ENCODE peak calls at places on chromosomes 5 and 9, in six cellular contexts. One of them, this sample, is unnamed.

GRCh38 chr5:65749221-65749844 is 27.3 kb downstream of the NLN start:
- DNase-seq in GM12865: no peak
- DNase-seq in retina: no peak
- DNase-seq in iris pigment epithelial cell: no peak
- DNase-seq in HEK293T: no peak
- DNase-seq in activated effector memory CD4-positive, alpha-beta T cell treated with anti-CD3 and anti-CD28 coated beads, Interleukin-2, amount 50 U/mL, for 16 hours: no peak
- DNase-seq in this sample: no peak

GRCh38 chr5:141882594-141883183 is 4.5 kb upstream of the PCDH1 start:
- DNase-seq in retina: peak; percentile 83
- DNase-seq in iris pigment epithelial cell: no peak
- DNase-seq in GM12865: no peak
- DNase-seq in activated effector memory CD4-positive, alpha-beta T cell treated with anti-CD3 and anti-CD28 coated beads, Interleukin-2, amount 50 U/mL, for 16 hours: no peak
- DNase-seq in HEK293T: no peak
- DNase-seq in this sample: no peak

GRCh38 chr9:136144450-136144849 is 25.8 kb upstream of the TMEM250 start:
- DNase-seq in GM12865: no peak
- DNase-seq in HEK293T: no peak
- DNase-seq in activated effector memory CD4-positive, alpha-beta T cell treated with anti-CD3 and anti-CD28 coated beads, Interleukin-2, amount 50 U/mL, for 16 hours: no peak
- DNase-seq in iris pigment epithelial cell: no peak
- DNase-seq in retina: no peak
- DNase-seq in this sample: no peak

GRCh38 chr9:112925058-112925641 is 34.5 kb upstream of the SLC46A2 start:
- DNase-seq in GM12865: peak; percentile 51
- DNase-seq in retina: peak; percentile 57
- DNase-seq in iris pigment epithelial cell: peak; percentile 30
- DNase-seq in HEK293T: peak; percentile 41
- DNase-seq in activated effector memory CD4-positive, alpha-beta T cell treated with anti-CD3 and anti-CD28 coated beads, Interleukin-2, amount 50 U/mL, for 16 hours: no peak
- DNase-seq in this sample: peak; percentile 13

GRCh38 chr5:68316469-68316868 is 100.9 kb downstream of the PIK3R1 start:
- DNase-seq in HEK293T: no peak
- DNase-seq in iris pigment epithelial cell: no peak
- DNase-seq in retina: no peak
- DNase-seq in GM12865: no peak
- DNase-seq in activated effector memory CD4-positive, alpha-beta T cell treated with anti-CD3 and anti-CD28 coated beads, Interleukin-2, amount 50 U/mL, for 16 hours: no peak
- DNase-seq in this sample: no peak

GRCh38 chr5:177447066-177447610 is 524 bp downstream of the PRR7 start:
- DNase-seq in GM12865: peak; percentile 81
- DNase-seq in retina: peak; percentile 65
- DNase-seq in iris pigment epithelial cell: no peak
- DNase-seq in HEK293T: peak; percentile 63
- DNase-seq in activated effector memory CD4-positive, alpha-beta T cell treated with anti-CD3 and anti-CD28 coated beads, Interleukin-2, amount 50 U/mL, for 16 hours: peak; percentile 89
- DNase-seq in this sample: peak; percentile 36

GRCh38 chr5:121292664-121293063 is 559.0 kb upstream of the FTMT start:
- DNase-seq in iris pigment epithelial cell: no peak
- DNase-seq in retina: no peak
- DNase-seq in GM12865: no peak
- DNase-seq in activated effector memory CD4-positive, alpha-beta T cell treated with anti-CD3 and anti-CD28 coated beads, Interleukin-2, amount 50 U/mL, for 16 hours: no peak
- DNase-seq in HEK293T: no peak
- DNase-seq in this sample: peak; percentile 23

GRCh38 chr5:130166839-130167490 is 262.7 kb downstream of the CHSY3 start:
- DNase-seq in retina: no peak
- DNase-seq in iris pigment epithelial cell: no peak
- DNase-seq in GM12865: no peak
- DNase-seq in activated effector memory CD4-positive, alpha-beta T cell treated with anti-CD3 and anti-CD28 coated beads, Interleukin-2, amount 50 U/mL, for 16 hours: no peak
- DNase-seq in HEK293T: no peak
- DNase-seq in this sample: no peak

GRCh38 chr5:2200261-2200965 is 317.7 kb upstream of the IRX4 start:
- DNase-seq in retina: no peak
- DNase-seq in HEK293T: no peak
- DNase-seq in iris pigment epithelial cell: no peak
- DNase-seq in GM12865: no peak
- DNase-seq in activated effector memory CD4-positive, alpha-beta T cell treated with anti-CD3 and anti-CD28 coated beads, Interleukin-2, amount 50 U/mL, for 16 hours: no peak
- DNase-seq in this sample: no peak

GRCh38 chr5:137627293-137627692 is 108.6 kb downstream of the KLHL3 start:
- DNase-seq in activated effector memory CD4-positive, alpha-beta T cell treated with anti-CD3 and anti-CD28 coated beads, Interleukin-2, amount 50 U/mL, for 16 hours: no peak
- DNase-seq in HEK293T: no peak
- DNase-seq in iris pigment epithelial cell: no peak
- DNase-seq in retina: no peak
- DNase-seq in GM12865: no peak
- DNase-seq in this sample: no peak

GRCh38 chr5:1568201-1568979 is 44.6 kb upstream of the LPCAT1 start:
- DNase-seq in HEK293T: no peak
- DNase-seq in iris pigment epithelial cell: peak; percentile 93
- DNase-seq in GM12865: no peak
- DNase-seq in activated effector memory CD4-positive, alpha-beta T cell treated with anti-CD3 and anti-CD28 coated beads, Interleukin-2, amount 50 U/mL, for 16 hours: no peak
- DNase-seq in retina: no peak
- DNase-seq in this sample: peak; percentile 97

GRCh38 chr9:97431549-97432143 is 19.8 kb downstream of the TDRD7 start:
- DNase-seq in HEK293T: no peak
- DNase-seq in retina: no peak
- DNase-seq in activated effector memory CD4-positive, alpha-beta T cell treated with anti-CD3 and anti-CD28 coated beads, Interleukin-2, amount 50 U/mL, for 16 hours: no peak
- DNase-seq in GM12865: peak; percentile 16
- DNase-seq in iris pigment epithelial cell: no peak
- DNase-seq in this sample: no peak

This sample was measured in amniotic epithelial cell.